ENCODE peak calls at places on chromosomes 1 and 21, in four cellular contexts. One of them, this sample, is unnamed. For H3K27me3, the result is how much of the 10 kb centered on the place peaks cover.

GRCh38 chr1:38549191-38549590 is 310.4 kb downstream of the RRAGC start:
- DNase-seq in left ventricle myocardium inferior: no peak
- DNase-seq in mesendoderm: no peak
- DNase-seq in heart left ventricle: no peak
- DNase-seq in this sample: no peak

GRCh38 chr1:170134126-170134525 is 11.6 kb upstream of the NTMT2 start:
- DNase-seq in mesendoderm: no peak
- DNase-seq in left ventricle myocardium inferior: no peak
- DNase-seq in heart left ventricle: no peak
- DNase-seq in this sample: no peak

GRCh38 chr1:78649628-78650027 is at the start of gene IFI44:
- DNase-seq in mesendoderm: no peak
- DNase-seq in heart left ventricle: peak
- DNase-seq in left ventricle myocardium inferior: peak
- DNase-seq in this sample: no peak

GRCh38 chr21:38254970-38255369 is 1.8 kb upstream of the KCNJ15 start:
- DNase-seq in left ventricle myocardium inferior: no peak
- DNase-seq in heart left ventricle: no peak
- DNase-seq in mesendoderm: peak
- DNase-seq in this sample: no peak

GRCh38 chr1:64046871-64047270 is 156.6 kb upstream of the UBE2U start:
- DNase-seq in left ventricle myocardium inferior: no peak
- DNase-seq in heart left ventricle: no peak
- DNase-seq in mesendoderm: no peak
- DNase-seq in this sample: no peak

GRCh38 chr1:85125891-85126290 is 74.9 kb downstream of the SYDE2 start:
- DNase-seq in left ventricle myocardium inferior: no peak
- DNase-seq in mesendoderm: no peak
- DNase-seq in heart left ventricle: no peak
- DNase-seq in this sample: no peak

GRCh38 chr1:201093962-201094361 is 18.3 kb downstream of the CACNA1S start:
- DNase-seq in heart left ventricle: no peak
- DNase-seq in mesendoderm: no peak
- DNase-seq in left ventricle myocardium inferior: no peak
- DNase-seq in this sample: no peak

GRCh38 chr1:30798389-30798951 is 40.9 kb upstream of the LAPTM5 start:
- DNase-seq in left ventricle myocardium inferior: peak
- DNase-seq in heart left ventricle: peak
- DNase-seq in mesendoderm: no peak
- DNase-seq in this sample: peak

GRCh38 chr1:235945775-235946565 is 79.3 kb upstream of the LYST start:
- DNase-seq in left ventricle myocardium inferior: no peak
- DNase-seq in mesendoderm: no peak
- DNase-seq in heart left ventricle: no peak
- DNase-seq in this sample: no peak

GRCh38 chr1:170959385-170959784 is 24.1 kb downstream of the MROH9 start:
- DNase-seq in left ventricle myocardium inferior: no peak
- DNase-seq in heart left ventricle: no peak
- DNase-seq in mesendoderm: no peak
- DNase-seq in this sample: no peak

GRCh38 chr1:162676087-162676486 is 43.8 kb downstream of the DDR2 start:
- DNase-seq in left ventricle myocardium inferior: no peak
- DNase-seq in mesendoderm: no peak
- DNase-seq in heart left ventricle: no peak
- DNase-seq in this sample: no peak

GRCh38 chr21:44088401-44088780 is 18.8 kb upstream of the PWP2 start:
- DNase-seq in heart left ventricle: no peak
- DNase-seq in left ventricle myocardium inferior: no peak
- DNase-seq in mesendoderm: no peak
- DNase-seq in this sample: no peak

GRCh38 chr1:86774305-86775304 is 70.2 kb downstream of the SH3GLB1 start:
- DNase-seq in mesendoderm: peak
- DNase-seq in heart left ventricle: peak
- DNase-seq in left ventricle myocardium inferior: peak
- DNase-seq in this sample: peak

GRCh38 chr1:178966312-178966711 is 59.4 kb upstream of the FAM20B start:
- DNase-seq in left ventricle myocardium inferior: no peak
- DNase-seq in mesendoderm: no peak
- DNase-seq in heart left ventricle: no peak
- DNase-seq in this sample: no peak

GRCh38 chr1:184912392-184912791 is 61.9 kb downstream of the NIBAN1 start:
- DNase-seq in left ventricle myocardium inferior: no peak
- DNase-seq in heart left ventricle: no peak
- DNase-seq in mesendoderm: no peak
- DNase-seq in this sample: no peak

GRCh38 chr1:180181048-180181447 is 26.4 kb downstream of the QSOX1 start:
- DNase-seq in left ventricle myocardium inferior: no peak
- DNase-seq in heart left ventricle: no peak
- DNase-seq in mesendoderm: peak
- DNase-seq in this sample: peak

GRCh38 chr1:1941868-1942752 is 23.0 kb upstream of the TMEM52 start:
- DNase-seq in left ventricle myocardium inferior: no peak
- DNase-seq in heart left ventricle: peak
- DNase-seq in mesendoderm: no peak
- DNase-seq in this sample: no peak
- H3K27me3 ChIP-seq in left ventricle myocardium inferior: half or more
- H3K27me3 ChIP-seq in heart left ventricle: under half
- H3K27me3 ChIP-seq in mesendoderm: under half
- H3K27me3 ChIP-seq in this sample: under half

GRCh38 chr21:32184059-32184458 is 94.8 kb downstream of the MIS18A start:
- DNase-seq in heart left ventricle: no peak
- DNase-seq in mesendoderm: peak
- DNase-seq in left ventricle myocardium inferior: no peak
- DNase-seq in this sample: peak
- H3K27me3 ChIP-seq in heart left ventricle: under half
- H3K27me3 ChIP-seq in mesendoderm: under half
- H3K27me3 ChIP-seq in left ventricle myocardium inferior: under half
- H3K27me3 ChIP-seq in this sample: under half

GRCh38 chr1:6912507-6912906 is 127.3 kb downstream of the CAMTA1 start:
- DNase-seq in heart left ventricle: no peak
- DNase-seq in left ventricle myocardium inferior: no peak
- DNase-seq in mesendoderm: no peak
- DNase-seq in this sample: peak
- H3K27me3 ChIP-seq in heart left ventricle: under half
- H3K27me3 ChIP-seq in left ventricle myocardium inferior: under half
- H3K27me3 ChIP-seq in mesendoderm: under half
- H3K27me3 ChIP-seq in this sample: under half

GRCh38 chr1:7703321-7704213 is 67.5 kb upstream of the VAMP3 start:
- DNase-seq in left ventricle myocardium inferior: peak
- DNase-seq in mesendoderm: peak
- DNase-seq in heart left ventricle: no peak
- DNase-seq in this sample: peak

GRCh38 chr1:7704214-7705047 is 66.7 kb upstream of the VAMP3 start:
- DNase-seq in mesendoderm: peak
- DNase-seq in left ventricle myocardium inferior: peak
- DNase-seq in heart left ventricle: peak
- DNase-seq in this sample: peak

GRCh38 chr1:7705908-7706216 is 65.2 kb upstream of the VAMP3 start:
- DNase-seq in left ventricle myocardium inferior: no peak
- DNase-seq in heart left ventricle: no peak
- DNase-seq in mesendoderm: no peak
- DNase-seq in this sample: no peak

GRCh38 chr1:7707527-7707926 is 63.6 kb upstream of the VAMP3 start:
- DNase-seq in left ventricle myocardium inferior: no peak
- DNase-seq in mesendoderm: no peak
- DNase-seq in heart left ventricle: no peak
- DNase-seq in this sample: no peak

GRCh38 chr1:7705048-7705907 is 65.8 kb upstream of the VAMP3 start:
- DNase-seq in left ventricle myocardium inferior: peak
- DNase-seq in heart left ventricle: no peak
- DNase-seq in mesendoderm: peak
- DNase-seq in this sample: peak
- H3K27me3 ChIP-seq in left ventricle myocardium inferior: under half
- H3K27me3 ChIP-seq in heart left ventricle: under half
- H3K27me3 ChIP-seq in mesendoderm: under half
- H3K27me3 ChIP-seq in this sample: under half

GRCh38 chr1:231419738-231420298 is 2.3 kb downstream of the EGLN1 start:
- DNase-seq in left ventricle myocardium inferior: no peak
- DNase-seq in heart left ventricle: no peak
- DNase-seq in mesendoderm: no peak
- DNase-seq in this sample: no peak

GRCh38 chr1:231418101-231418740 is 3.9 kb downstream of the EGLN1 start:
- DNase-seq in heart left ventricle: no peak
- DNase-seq in left ventricle myocardium inferior: no peak
- DNase-seq in mesendoderm: no peak
- DNase-seq in this sample: no peak

GRCh38 chr1:231419147-231419546 is 2.9 kb downstream of the EGLN1 start:
- DNase-seq in left ventricle myocardium inferior: no peak
- DNase-seq in mesendoderm: no peak
- DNase-seq in heart left ventricle: no peak
- DNase-seq in this sample: no peak

GRCh38 chr1:231417503-231417902 is 4.6 kb downstream of the EGLN1 start:
- DNase-seq in heart left ventricle: no peak
- DNase-seq in left ventricle myocardium inferior: no peak
- DNase-seq in mesendoderm: no peak
- DNase-seq in this sample: no peak

DNA sequence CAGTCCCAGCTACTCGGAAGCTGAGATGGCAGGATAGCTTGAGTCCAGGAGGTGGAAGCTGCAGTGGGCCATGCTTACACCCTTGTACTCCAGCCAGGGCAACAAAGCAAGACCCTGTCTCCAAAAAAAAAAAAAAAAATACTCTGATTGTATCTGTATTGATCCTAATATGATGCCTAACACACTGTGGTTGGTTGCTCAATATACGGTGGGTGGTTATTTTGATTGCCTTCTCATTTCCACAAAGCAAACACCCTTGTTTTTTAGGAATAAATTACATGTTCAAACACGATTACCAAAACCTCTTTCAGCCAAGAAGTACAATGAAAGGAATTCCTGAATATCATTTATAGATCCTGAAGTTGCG is 3.4 kb downstream of the EGLN1 start:
- DNase-seq in heart left ventricle: no peak
- DNase-seq in left ventricle myocardium inferior: no peak
- DNase-seq in mesendoderm: no peak
- DNase-seq in this sample: no peak
- H3K27me3 ChIP-seq in heart left ventricle: under half
- H3K27me3 ChIP-seq in left ventricle myocardium inferior: under half
- H3K27me3 ChIP-seq in mesendoderm: under half
- H3K27me3 ChIP-seq in this sample: under half

GRCh38 chr1:206505702-206506375 is 1.5 kb upstream of the RASSF5 start:
- DNase-seq in left ventricle myocardium inferior: no peak
- DNase-seq in mesendoderm: peak
- DNase-seq in heart left ventricle: no peak
- DNase-seq in this sample: no peak

GRCh38 chr1:206507395-206508129 is at the start of gene RASSF5:
- DNase-seq in mesendoderm: peak
- DNase-seq in heart left ventricle: peak
- DNase-seq in left ventricle myocardium inferior: peak
- DNase-seq in this sample: peak

GRCh38 chr1:206506405-206506802 is 927 bp upstream of the RASSF5 start:
- DNase-seq in heart left ventricle: no peak
- DNase-seq in left ventricle myocardium inferior: no peak
- DNase-seq in mesendoderm: no peak
- DNase-seq in this sample: no peak

GRCh38 chr1:206508130-206508884 is 976 bp downstream of the RASSF5 start:
- DNase-seq in left ventricle myocardium inferior: no peak
- DNase-seq in heart left ventricle: no peak
- DNase-seq in mesendoderm: no peak
- DNase-seq in this sample: no peak

DNA sequence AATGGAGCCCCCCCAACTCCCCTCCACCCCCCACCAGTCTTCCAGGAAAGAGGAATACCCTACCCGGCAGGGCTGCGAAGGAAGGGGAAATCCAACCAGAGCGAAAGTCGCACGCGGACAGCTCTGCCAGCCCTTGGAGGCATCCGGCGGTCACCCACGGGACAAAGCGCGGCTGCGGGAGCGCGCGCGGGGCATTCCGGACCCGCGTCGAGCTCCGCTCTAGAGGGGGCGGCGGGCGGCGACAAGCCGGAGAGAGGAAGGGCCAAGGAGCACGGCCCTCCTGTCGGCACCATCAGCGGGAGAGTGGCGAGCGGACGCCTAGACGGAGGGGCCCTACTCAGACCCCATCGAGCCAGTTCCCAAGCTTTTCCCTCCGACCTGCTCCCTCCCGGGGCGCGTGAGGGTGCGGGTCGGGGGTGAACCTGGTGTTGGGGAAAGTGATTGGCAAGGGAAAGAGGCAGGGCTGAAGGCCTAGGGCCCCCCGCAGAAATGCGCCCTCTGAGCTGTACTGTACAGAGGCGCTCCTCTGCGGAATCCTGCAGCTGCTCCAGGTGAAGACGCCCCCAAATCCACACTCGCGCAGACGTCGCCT is 432 bp upstream of the RASSF5 start:
- DNase-seq in mesendoderm: no peak
- DNase-seq in heart left ventricle: no peak
- DNase-seq in left ventricle myocardium inferior: no peak
- DNase-seq in this sample: no peak
- H3K27me3 ChIP-seq in mesendoderm: under half
- H3K27me3 ChIP-seq in heart left ventricle: under half
- H3K27me3 ChIP-seq in left ventricle myocardium inferior: under half
- H3K27me3 ChIP-seq in this sample: half or more

GRCh38 chr1:143691971-143692529 is 279.7 kb downstream of the FAM72C start:
- DNase-seq in left ventricle myocardium inferior: no peak
- DNase-seq in heart left ventricle: no peak
- DNase-seq in mesendoderm: no peak
- DNase-seq in this sample: no peak
- H3K27me3 ChIP-seq in left ventricle myocardium inferior: half or more
- H3K27me3 ChIP-seq in heart left ventricle: half or more
- H3K27me3 ChIP-seq in mesendoderm: under half
- H3K27me3 ChIP-seq in this sample: under half

GRCh38 chr1:34779005-34779404 is 2.0 kb upstream of the GJB3 start:
- DNase-seq in left ventricle myocardium inferior: no peak
- DNase-seq in heart left ventricle: no peak
- DNase-seq in mesendoderm: no peak
- DNase-seq in this sample: no peak
- H3K27me3 ChIP-seq in left ventricle myocardium inferior: half or more
- H3K27me3 ChIP-seq in heart left ventricle: half or more
- H3K27me3 ChIP-seq in mesendoderm: under half
- H3K27me3 ChIP-seq in this sample: under half

DNA sequence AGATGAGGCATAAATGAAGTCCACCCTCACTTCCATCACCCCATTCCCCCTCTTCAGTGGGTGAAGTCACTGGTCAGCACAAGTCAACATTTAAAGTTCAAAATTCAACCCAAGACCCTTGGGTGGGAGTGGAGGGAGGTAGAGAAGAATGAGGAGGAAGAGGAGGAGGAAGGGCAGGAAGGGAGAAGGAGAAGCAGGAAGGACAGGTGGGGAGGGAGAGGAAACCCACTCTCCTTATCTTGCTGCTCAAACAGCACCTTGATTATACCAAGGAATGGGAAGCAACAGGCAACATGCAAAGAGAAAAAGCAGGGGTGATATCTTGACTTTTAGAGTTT is 4.0 kb upstream of the BTG2 start:
- DNase-seq in mesendoderm: no peak
- DNase-seq in left ventricle myocardium inferior: no peak
- DNase-seq in heart left ventricle: no peak
- DNase-seq in this sample: no peak
- H3K27me3 ChIP-seq in mesendoderm: under half
- H3K27me3 ChIP-seq in left ventricle myocardium inferior: under half
- H3K27me3 ChIP-seq in heart left ventricle: under half
- H3K27me3 ChIP-seq in this sample: under half

GRCh38 chr1:50416553-50417453 is 6.4 kb downstream of the DMRTA2 start:
- DNase-seq in left ventricle myocardium inferior: no peak
- DNase-seq in heart left ventricle: no peak
- DNase-seq in mesendoderm: peak
- DNase-seq in this sample: peak
- H3K27me3 ChIP-seq in left ventricle myocardium inferior: half or more
- H3K27me3 ChIP-seq in heart left ventricle: half or more
- H3K27me3 ChIP-seq in mesendoderm: half or more
- H3K27me3 ChIP-seq in this sample: half or more

This sample was measured in endodermal cell.